ENCODE peak calls at places on chromosomes 6 and 20, in six cellular contexts. T, P, F, L, C and J are unnamed samples. For H3K9me3, H3K36me3 and H3K4me1, the result is how much of the 10 kb centered on the place peaks cover.

GRCh38 chr20:51227744-51228143 is 204.8 kb upstream of the KCNG1 start:
- DNase-seq in P (no peak), L (no peak), C (no peak), T (no peak), F (no peak), J (no peak)

GRCh38 chr6:139981810-139982550 is 607.5 kb upstream of the CITED2 start:
- DNase-seq in F (peak), L (peak), T (no peak), C (no peak), P (peak), J (no peak)

GRCh38 chr6:75207211-75207984 is 1.5 kb upstream of the COL12A1 start:
- DNase-seq in L (no peak), T (no peak), C (no peak), P (no peak), F (no peak), J (no peak)

GRCh38 chr6:107079429-107079828 is 35.9 kb downstream of the BEND3 start:
- DNase-seq in T (no peak), C (no peak), P (peak), L (no peak), F (no peak), J (no peak)

GRCh38 chr6:12354499-12354898 is 64.3 kb downstream of the EDN1 start:
- DNase-seq in P (no peak), C (peak), F (no peak), T (no peak), L (no peak), J (no peak)

GRCh38 chr6:168163096-168163731 is 84.2 kb upstream of the FRMD1 start:
- DNase-seq in C (peak), F (peak), T (peak), L (no peak), P (peak), J (no peak)

GRCh38 chr20:59571591-59572314 is 32.6 kb upstream of the PHACTR3 start:
- DNase-seq in C (peak), L (peak), F (peak), T (peak), P (peak), J (no peak)

GRCh38 chr20:62062661-62063600 is 2.8 kb downstream of the TAF4 start:
- DNase-seq in C (no peak), L (no peak), F (no peak), T (no peak), P (no peak), J (no peak)

GRCh38 chr6:20789162-20789561 is 254.9 kb downstream of the CDKAL1 start:
- DNase-seq in C (no peak), P (no peak), T (no peak), F (no peak), L (no peak), J (no peak)

GRCh38 chr6:25963426-25964123 is 973 bp downstream of the TRIM38 start:
- DNase-seq in L (no peak), C (no peak), P (no peak), T (no peak), F (peak), J (peak)

GRCh38 chr6:85191656-85192055 is 258.2 kb upstream of the NT5E start:
- DNase-seq in F (no peak), P (no peak), L (no peak), T (no peak), C (no peak), J (no peak)

GRCh38 chr6:152904678-152905077 is 78.2 kb downstream of the FBXO5 start:
- DNase-seq in L (no peak), F (no peak), P (no peak), C (no peak), T (no peak), J (no peak)

GRCh38 chr20:44031822-44032582 is 117.3 kb downstream of the TOX2 start:
- DNase-seq in L (no peak), F (no peak), P (no peak), T (peak), C (peak), J (no peak)

GRCh38 chr6:120608826-120609225 is 725.5 kb downstream of the TBC1D32 start:
- DNase-seq in T (no peak), C (no peak), L (no peak), F (no peak), P (no peak), J (peak)

GRCh38 chr6:16236648-16237199 is 1.7 kb upstream of the GMPR start:
- DNase-seq in F (peak), L (no peak), P (no peak), C (peak), T (no peak), J (no peak)

GRCh38 chr6:39791311-39791710 is 865 bp upstream of the DAAM2 start:
- DNase-seq in T (no peak), F (no peak), L (no peak), P (no peak), C (no peak), J (no peak)

GRCh38 chr6:3240595-3240994 is 13.1 kb upstream of the TUBB2B start:
- DNase-seq in C (no peak), T (no peak), F (no peak), L (no peak), P (no peak), J (no peak)

GRCh38 chr6:11354019-11354418 is 121.6 kb upstream of the NEDD9 start:
- DNase-seq in F (no peak), P (no peak), L (no peak), C (peak), T (peak), J (no peak)

GRCh38 chr20:39326050-39326449 is 363.9 kb downstream of the DHX35 start:
- DNase-seq in P (no peak), C (no peak), T (no peak), L (no peak), F (no peak), J (no peak)

GRCh38 chr6:128275681-128276080 is 244.7 kb downstream of the PTPRK start:
- DNase-seq in F (no peak), P (no peak), T (no peak), L (no peak), C (no peak), J (no peak)

GRCh38 chr6:111353914-111354464 is 129.0 kb downstream of the REV3L start:
- DNase-seq in T (no peak), L (peak), C (no peak), F (no peak), P (no peak), J (no peak)

GRCh38 chr20:36666181-36666740 is 20.3 kb upstream of the SLA2 start:
- DNase-seq in L (peak), T (no peak), F (no peak), P (no peak), C (no peak), J (no peak)

DNA sequence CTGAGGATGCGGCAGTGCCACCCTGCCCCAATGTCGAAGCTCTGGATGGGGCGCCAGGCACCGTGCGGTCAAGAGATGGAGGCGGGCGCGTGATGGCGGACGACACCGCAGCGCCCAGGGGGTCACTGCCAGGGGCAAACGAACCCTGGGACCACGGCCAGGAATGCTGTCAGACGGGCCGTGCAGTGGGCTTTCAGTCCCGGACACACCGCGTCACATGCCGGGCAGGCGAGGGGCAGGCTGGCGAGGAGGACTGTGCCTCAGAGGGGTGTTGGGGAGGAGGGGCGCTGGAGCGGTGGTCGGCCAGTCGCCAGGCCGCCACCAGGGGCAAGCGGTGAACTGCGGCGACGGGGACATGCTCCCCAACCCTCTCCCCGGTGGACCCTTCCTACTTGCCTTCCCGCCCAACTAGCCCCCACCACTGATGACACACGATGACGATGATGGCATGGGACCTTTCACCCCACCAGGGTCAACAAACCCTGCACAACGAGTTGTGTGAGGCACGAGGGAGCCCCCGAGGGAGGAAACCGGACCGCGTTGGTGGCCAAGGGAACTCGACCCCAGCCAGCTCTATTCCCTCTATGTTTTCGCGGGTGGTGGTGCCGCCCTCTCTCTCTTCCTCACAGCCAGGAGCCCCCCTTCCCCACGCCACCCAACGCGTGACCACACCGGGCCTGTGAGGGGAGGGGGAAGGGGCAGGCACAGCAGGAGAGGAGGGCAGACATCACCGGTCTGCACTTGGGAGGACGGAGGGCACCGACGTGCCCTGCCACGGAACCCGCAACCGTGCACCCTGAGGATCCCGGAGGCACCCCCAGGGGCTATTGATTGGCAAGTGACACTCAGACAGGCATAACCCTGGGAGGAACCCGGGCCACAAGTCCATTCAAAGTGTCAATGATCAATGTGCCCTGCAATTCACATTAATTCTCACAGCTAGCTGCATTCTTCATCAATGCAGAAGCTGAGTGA is 1960.9 kb upstream of the DEFB115 start:
- DNase-seq in F (no peak), L (no peak), P (no peak), C (no peak), T (no peak), J (no peak)
- H3K9me3 ChIP-seq in F (under half), L (under half), P (under half), C (under half), T (under half), J (under half)

GRCh38 chr20:57443349-57443748 is 52.2 kb downstream of the RBM38 start:
- DNase-seq in L (no peak), T (no peak), C (no peak), F (no peak), P (no peak), J (no peak)

GRCh38 chr20:57444394-57445048 is 53.3 kb downstream of the RBM38 start:
- DNase-seq in F (no peak), L (no peak), T (no peak), P (no peak), C (no peak), J (no peak)

GRCh38 chr20:57445298-57445697 is 54.1 kb downstream of the RBM38 start:
- DNase-seq in L (peak), C (no peak), T (peak), F (no peak), P (no peak), J (no peak)

GRCh38 chr20:57443866-57444265 is 52.7 kb downstream of the RBM38 start:
- DNase-seq in T (no peak), F (no peak), C (no peak), P (no peak), L (no peak), J (no peak)

DNA sequence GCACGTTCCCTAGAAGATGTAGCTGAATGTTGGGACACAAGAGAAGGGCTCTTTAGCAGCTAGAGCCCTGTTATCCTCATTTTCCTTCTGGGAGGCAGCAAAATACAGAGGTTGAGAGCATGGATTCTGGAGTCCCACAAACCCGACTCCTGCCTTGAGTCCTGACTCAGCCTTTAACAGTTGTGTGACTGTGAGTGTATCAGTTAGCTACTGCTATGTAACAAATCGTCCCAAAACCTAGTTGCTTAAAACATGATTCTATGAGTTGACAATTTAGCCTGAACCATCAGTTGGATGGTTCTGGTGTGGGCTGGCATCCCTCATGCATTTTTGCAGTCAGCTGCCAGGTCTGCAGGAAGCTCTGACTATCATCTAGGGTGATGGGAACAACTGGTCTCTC is 54.6 kb downstream of the RBM38 start:
- DNase-seq in T (no peak), F (no peak), P (no peak), L (no peak), C (no peak), J (no peak)
- H3K36me3 ChIP-seq in T (under half), F (under half), P (under half), L (under half), C (under half), J (under half)

DNA sequence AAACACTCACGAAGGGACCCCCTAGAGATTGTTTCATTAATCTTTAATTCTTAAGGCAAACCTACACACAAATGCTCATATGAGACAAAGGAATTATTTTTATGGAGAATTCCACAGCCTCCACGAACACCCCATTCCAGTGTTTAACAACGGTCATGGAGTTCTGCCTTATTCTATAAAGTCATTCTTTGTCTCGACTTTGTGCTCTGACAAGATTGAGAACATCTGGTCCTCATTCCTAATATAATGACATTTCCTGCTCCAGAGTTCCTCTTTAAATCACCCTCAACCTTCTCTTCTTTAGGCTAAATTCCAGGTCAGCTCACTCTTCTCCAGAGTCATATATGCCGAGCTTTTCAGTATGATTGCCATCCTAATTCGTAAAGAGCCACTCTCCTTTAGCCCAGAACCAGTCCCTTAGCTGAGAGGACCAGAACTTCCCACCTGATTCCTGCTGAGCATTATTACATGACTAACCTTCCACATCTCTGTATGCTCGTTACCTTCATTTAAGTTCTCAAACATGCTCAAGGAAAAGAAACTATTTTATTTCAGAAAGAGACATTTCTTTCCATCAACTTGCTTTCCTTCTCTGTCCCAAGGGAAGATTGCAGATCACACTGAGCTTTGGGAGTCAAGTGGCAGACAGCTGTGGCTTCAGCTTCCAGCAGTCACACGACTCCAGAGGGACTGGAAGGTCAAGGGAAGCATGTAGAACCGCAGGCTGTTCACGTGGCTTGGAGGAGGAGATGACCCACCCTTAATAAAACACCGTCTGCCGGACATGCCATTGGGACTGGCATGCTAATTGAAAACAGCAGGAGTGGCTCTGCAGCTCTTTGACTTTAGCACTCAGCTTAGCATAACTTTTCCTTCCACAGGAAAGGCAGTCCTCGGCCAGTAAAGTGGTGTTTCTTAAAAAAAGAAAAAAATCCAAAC is 467.1 kb upstream of the HSF2 start:
- DNase-seq in P (no peak), C (peak), L (peak), T (no peak), F (no peak), J (peak)
- H3K4me1 ChIP-seq in P (under half), C (under half), L (under half), T (under half), F (under half), J (under half)

DNA sequence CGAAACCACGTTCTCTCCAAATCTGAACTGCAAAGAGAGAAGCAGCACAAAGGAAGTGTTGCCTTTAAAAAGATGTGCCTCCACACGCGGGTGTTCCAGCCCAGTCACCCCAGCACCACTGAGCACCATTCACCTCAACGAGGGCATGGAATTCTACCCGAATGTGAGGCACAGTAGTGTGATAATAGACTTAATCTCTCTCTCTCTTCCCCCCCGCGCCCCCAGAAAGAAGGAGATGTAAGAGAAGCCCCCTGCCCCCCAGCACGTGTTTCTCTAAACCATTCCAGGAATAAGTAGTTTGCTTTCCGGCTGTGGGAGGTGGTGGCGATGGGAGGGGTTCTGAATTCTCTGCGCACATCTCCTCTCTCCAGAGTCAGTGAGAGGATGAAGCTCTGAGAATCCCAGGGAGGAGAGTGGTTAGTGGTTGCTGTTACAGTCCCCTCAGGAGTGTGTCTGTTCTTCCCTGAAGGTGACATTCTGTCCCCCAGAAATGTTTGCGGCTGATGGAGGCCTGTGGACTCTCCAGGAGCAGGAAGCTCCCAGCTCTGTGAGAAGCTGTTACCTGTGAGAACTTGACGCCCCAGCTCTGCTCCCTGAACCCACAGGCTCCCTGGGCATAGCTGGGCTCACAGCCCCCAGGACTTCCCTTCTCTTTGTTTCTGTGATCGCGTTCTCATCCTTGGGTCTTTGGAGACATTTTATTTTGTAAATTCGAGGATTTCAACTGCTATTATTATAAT is 23.5 kb upstream of the IRF4 start:
- DNase-seq in C (no peak), F (no peak), T (no peak), P (no peak), L (no peak), J (peak)
- H3K9me3 ChIP-seq in C (under half), F (under half), T (under half), P (under half), L (under half), J (under half)